ENCODE peak calls at places on chromosomes 1 and 21, in six cellular contexts. One of them, this sample, is unnamed.

GRCh38 chr1:114094303-114094663 is 59.4 kb downstream of the SYT6 start:
- DNase-seq in LHCN-M2: peak
- DNase-seq in KBM-7: no peak
- DNase-seq in hypothalamus: no peak
- DNase-seq in CD4-positive, CD25-positive, alpha-beta regulatory T cell: no peak
- DNase-seq in mesenchymal stem cell: peak
- DNase-seq in this sample: no peak

GRCh38 chr1:211198111-211198510 is 61.1 kb upstream of the RCOR3 start:
- DNase-seq in LHCN-M2: peak
- DNase-seq in KBM-7: no peak
- DNase-seq in mesenchymal stem cell: peak
- DNase-seq in hypothalamus: no peak
- DNase-seq in CD4-positive, CD25-positive, alpha-beta regulatory T cell: no peak
- DNase-seq in this sample: no peak

GRCh38 chr1:162914601-162915000 is 53.6 kb upstream of the CCDC190 start:
- DNase-seq in hypothalamus: no peak
- DNase-seq in CD4-positive, CD25-positive, alpha-beta regulatory T cell: no peak
- DNase-seq in LHCN-M2: no peak
- DNase-seq in mesenchymal stem cell: no peak
- DNase-seq in KBM-7: no peak
- DNase-seq in this sample: no peak

GRCh38 chr1:184637664-184638063 is 117.0 kb downstream of the EDEM3 start:
- DNase-seq in mesenchymal stem cell: no peak
- DNase-seq in KBM-7: no peak
- DNase-seq in hypothalamus: no peak
- DNase-seq in CD4-positive, CD25-positive, alpha-beta regulatory T cell: no peak
- DNase-seq in LHCN-M2: no peak
- DNase-seq in this sample: no peak

GRCh38 chr1:172638249-172638648 is 20.7 kb upstream of the FASLG start:
- DNase-seq in LHCN-M2: no peak
- DNase-seq in hypothalamus: no peak
- DNase-seq in KBM-7: no peak
- DNase-seq in CD4-positive, CD25-positive, alpha-beta regulatory T cell: no peak
- DNase-seq in mesenchymal stem cell: no peak
- DNase-seq in this sample: no peak

GRCh38 chr1:67682659-67683197 is 2.3 kb upstream of the GADD45A start:
- DNase-seq in LHCN-M2: peak
- DNase-seq in CD4-positive, CD25-positive, alpha-beta regulatory T cell: no peak
- DNase-seq in mesenchymal stem cell: peak
- DNase-seq in KBM-7: no peak
- DNase-seq in hypothalamus: no peak
- DNase-seq in this sample: no peak

GRCh38 chr21:44965251-44966022 is 25.6 kb downstream of the SLX9 start:
- DNase-seq in CD4-positive, CD25-positive, alpha-beta regulatory T cell: no peak
- DNase-seq in hypothalamus: no peak
- DNase-seq in KBM-7: peak
- DNase-seq in LHCN-M2: peak
- DNase-seq in mesenchymal stem cell: peak
- DNase-seq in this sample: no peak

GRCh38 chr21:34338226-34338625 is 25.6 kb upstream of the KCNE2 start:
- DNase-seq in mesenchymal stem cell: no peak
- DNase-seq in hypothalamus: no peak
- DNase-seq in CD4-positive, CD25-positive, alpha-beta regulatory T cell: no peak
- DNase-seq in LHCN-M2: no peak
- DNase-seq in KBM-7: no peak
- DNase-seq in this sample: no peak

GRCh38 chr1:67645495-67646144 is 39.4 kb upstream of the GADD45A start:
- DNase-seq in CD4-positive, CD25-positive, alpha-beta regulatory T cell: no peak
- DNase-seq in LHCN-M2: no peak
- DNase-seq in hypothalamus: no peak
- DNase-seq in mesenchymal stem cell: peak
- DNase-seq in KBM-7: no peak
- DNase-seq in this sample: no peak

GRCh38 chr1:182768973-182769372 is 20.6 kb upstream of the NPL start:
- DNase-seq in mesenchymal stem cell: no peak
- DNase-seq in CD4-positive, CD25-positive, alpha-beta regulatory T cell: no peak
- DNase-seq in KBM-7: no peak
- DNase-seq in hypothalamus: no peak
- DNase-seq in LHCN-M2: peak
- DNase-seq in this sample: no peak

GRCh38 chr1:178529364-178530036 is 16.6 kb downstream of the TEX35 start:
- DNase-seq in CD4-positive, CD25-positive, alpha-beta regulatory T cell: no peak
- DNase-seq in LHCN-M2: no peak
- DNase-seq in KBM-7: no peak
- DNase-seq in mesenchymal stem cell: no peak
- DNase-seq in hypothalamus: no peak
- DNase-seq in this sample: no peak

GRCh38 chr1:240732390-240732789 is 120.4 kb upstream of the GREM2 start:
- DNase-seq in CD4-positive, CD25-positive, alpha-beta regulatory T cell: no peak
- DNase-seq in KBM-7: peak
- DNase-seq in mesenchymal stem cell: peak
- DNase-seq in hypothalamus: no peak
- DNase-seq in LHCN-M2: peak
- DNase-seq in this sample: peak

GRCh38 chr1:90850181-90850924 is 133.3 kb upstream of the BARHL2 start:
- DNase-seq in LHCN-M2: peak
- DNase-seq in CD4-positive, CD25-positive, alpha-beta regulatory T cell: no peak
- DNase-seq in KBM-7: peak
- DNase-seq in hypothalamus: no peak
- DNase-seq in mesenchymal stem cell: peak
- DNase-seq in this sample: no peak

GRCh38 chr1:12113433-12114339 is 50.6 kb downstream of the TNFRSF8 start:
- DNase-seq in mesenchymal stem cell: peak
- DNase-seq in CD4-positive, CD25-positive, alpha-beta regulatory T cell: no peak
- DNase-seq in hypothalamus: no peak
- DNase-seq in KBM-7: no peak
- DNase-seq in LHCN-M2: peak
- DNase-seq in this sample: no peak

GRCh38 chr21:30642564-30642963 is at the start of gene KRTAP20-3:
- DNase-seq in hypothalamus: no peak
- DNase-seq in CD4-positive, CD25-positive, alpha-beta regulatory T cell: no peak
- DNase-seq in KBM-7: no peak
- DNase-seq in LHCN-M2: no peak
- DNase-seq in mesenchymal stem cell: no peak
- DNase-seq in this sample: no peak

GRCh38 chr1:58768971-58769808 is 14.7 kb downstream of the JUN start:
- DNase-seq in CD4-positive, CD25-positive, alpha-beta regulatory T cell: peak
- DNase-seq in mesenchymal stem cell: peak
- DNase-seq in LHCN-M2: peak
- DNase-seq in hypothalamus: peak
- DNase-seq in KBM-7: peak
- DNase-seq in this sample: no peak

GRCh38 chr1:53511933-53512806 is 53.0 kb downstream of the DMRTB1 start:
- DNase-seq in LHCN-M2: no peak
- DNase-seq in hypothalamus: no peak
- DNase-seq in KBM-7: no peak
- DNase-seq in mesenchymal stem cell: no peak
- DNase-seq in CD4-positive, CD25-positive, alpha-beta regulatory T cell: no peak
- DNase-seq in this sample: no peak